ENCODE peak calls at places on chromosomes 5 and 9, in four cellular contexts. One of them, this sample, is unnamed.

GRCh38 chr9:113876806-113877236 is 712 bp downstream of the ZNF618 start:
- DNase-seq in SW480: peak
- DNase-seq in stimulated activated CD4-positive, alpha-beta T cell treated with anti-CD3 and anti-CD28 coated beads, Interleukin-4, amount 100 ng/mL, for 1 hour: no peak
- DNase-seq in adipocyte: peak
- DNase-seq in this sample: no peak

GRCh38 chr9:26228273-26228672 is 550.0 kb upstream of the TUSC1 start:
- DNase-seq in adipocyte: no peak
- DNase-seq in SW480: no peak
- DNase-seq in stimulated activated CD4-positive, alpha-beta T cell treated with anti-CD3 and anti-CD28 coated beads, Interleukin-4, amount 100 ng/mL, for 1 hour: no peak
- DNase-seq in this sample: no peak

GRCh38 chr5:95908799-95909198 is 52.9 kb downstream of the ELL2 start:
- DNase-seq in SW480: no peak
- DNase-seq in adipocyte: no peak
- DNase-seq in stimulated activated CD4-positive, alpha-beta T cell treated with anti-CD3 and anti-CD28 coated beads, Interleukin-4, amount 100 ng/mL, for 1 hour: no peak
- DNase-seq in this sample: peak

GRCh38 chr9:93304574-93305496 is 120.9 kb downstream of the WNK2 start:
- DNase-seq in adipocyte: peak
- DNase-seq in stimulated activated CD4-positive, alpha-beta T cell treated with anti-CD3 and anti-CD28 coated beads, Interleukin-4, amount 100 ng/mL, for 1 hour: no peak
- DNase-seq in SW480: peak
- DNase-seq in this sample: peak

GRCh38 chr9:110126986-110127864 is 80.7 kb downstream of the C9orf152 start:
- DNase-seq in adipocyte: no peak
- DNase-seq in SW480: no peak
- DNase-seq in stimulated activated CD4-positive, alpha-beta T cell treated with anti-CD3 and anti-CD28 coated beads, Interleukin-4, amount 100 ng/mL, for 1 hour: no peak
- DNase-seq in this sample: peak

GRCh38 chr5:171127314-171127713 is 181.7 kb upstream of the TLX3 start:
- DNase-seq in SW480: no peak
- DNase-seq in adipocyte: peak
- DNase-seq in stimulated activated CD4-positive, alpha-beta T cell treated with anti-CD3 and anti-CD28 coated beads, Interleukin-4, amount 100 ng/mL, for 1 hour: no peak
- DNase-seq in this sample: no peak

GRCh38 chr9:135032868-135033460 is 54.5 kb upstream of the OLFM1 start:
- DNase-seq in adipocyte: no peak
- DNase-seq in stimulated activated CD4-positive, alpha-beta T cell treated with anti-CD3 and anti-CD28 coated beads, Interleukin-4, amount 100 ng/mL, for 1 hour: no peak
- DNase-seq in SW480: no peak
- DNase-seq in this sample: no peak

GRCh38 chr9:26524225-26524624 is 368.4 kb downstream of the CAAP1 start:
- DNase-seq in SW480: no peak
- DNase-seq in adipocyte: no peak
- DNase-seq in stimulated activated CD4-positive, alpha-beta T cell treated with anti-CD3 and anti-CD28 coated beads, Interleukin-4, amount 100 ng/mL, for 1 hour: no peak
- DNase-seq in this sample: no peak

GRCh38 chr5:176447538-176447981 is 625 bp upstream of the FAF2 start:
- DNase-seq in SW480: no peak
- DNase-seq in adipocyte: no peak
- DNase-seq in stimulated activated CD4-positive, alpha-beta T cell treated with anti-CD3 and anti-CD28 coated beads, Interleukin-4, amount 100 ng/mL, for 1 hour: no peak
- DNase-seq in this sample: no peak

GRCh38 chr5:98839469-98840383 is 66.3 kb downstream of the RGMB start:
- DNase-seq in SW480: no peak
- DNase-seq in adipocyte: no peak
- DNase-seq in stimulated activated CD4-positive, alpha-beta T cell treated with anti-CD3 and anti-CD28 coated beads, Interleukin-4, amount 100 ng/mL, for 1 hour: no peak
- DNase-seq in this sample: peak

GRCh38 chr5:146409081-146409671 is 38.0 kb upstream of the TCERG1 start:
- DNase-seq in adipocyte: peak
- DNase-seq in stimulated activated CD4-positive, alpha-beta T cell treated with anti-CD3 and anti-CD28 coated beads, Interleukin-4, amount 100 ng/mL, for 1 hour: no peak
- DNase-seq in SW480: peak
- DNase-seq in this sample: no peak

GRCh38 chr5:79526493-79526892 is 12.6 kb upstream of the HOMER1 start:
- DNase-seq in adipocyte: no peak
- DNase-seq in SW480: no peak
- DNase-seq in stimulated activated CD4-positive, alpha-beta T cell treated with anti-CD3 and anti-CD28 coated beads, Interleukin-4, amount 100 ng/mL, for 1 hour: no peak
- DNase-seq in this sample: no peak

GRCh38 chr9:135864447-135865049 is 42.8 kb downstream of the CAMSAP1 start:
- DNase-seq in adipocyte: peak
- DNase-seq in SW480: peak
- DNase-seq in stimulated activated CD4-positive, alpha-beta T cell treated with anti-CD3 and anti-CD28 coated beads, Interleukin-4, amount 100 ng/mL, for 1 hour: peak
- DNase-seq in this sample: peak

GRCh38 chr5:9692576-9692975 is 62.4 kb upstream of the TAS2R1 start:
- DNase-seq in SW480: no peak
- DNase-seq in adipocyte: no peak
- DNase-seq in stimulated activated CD4-positive, alpha-beta T cell treated with anti-CD3 and anti-CD28 coated beads, Interleukin-4, amount 100 ng/mL, for 1 hour: no peak
- DNase-seq in this sample: no peak

GRCh38 chr5:5891350-5891749 is 468.9 kb downstream of the ICE1 start:
- DNase-seq in adipocyte: peak
- DNase-seq in stimulated activated CD4-positive, alpha-beta T cell treated with anti-CD3 and anti-CD28 coated beads, Interleukin-4, amount 100 ng/mL, for 1 hour: no peak
- DNase-seq in SW480: peak
- DNase-seq in this sample: no peak

GRCh38 chr5:4098226-4098625 is 502.6 kb downstream of the IRX1 start:
- DNase-seq in SW480: no peak
- DNase-seq in stimulated activated CD4-positive, alpha-beta T cell treated with anti-CD3 and anti-CD28 coated beads, Interleukin-4, amount 100 ng/mL, for 1 hour: no peak
- DNase-seq in adipocyte: no peak
- DNase-seq in this sample: no peak

GRCh38 chr5:106957336-106957735 is 713.4 kb downstream of the EFNA5 start:
- DNase-seq in stimulated activated CD4-positive, alpha-beta T cell treated with anti-CD3 and anti-CD28 coated beads, Interleukin-4, amount 100 ng/mL, for 1 hour: no peak
- DNase-seq in SW480: no peak
- DNase-seq in adipocyte: no peak
- DNase-seq in this sample: no peak

GRCh38 chr9:78130004-78130403 is 98.4 kb upstream of the GNAQ start:
- DNase-seq in SW480: peak
- DNase-seq in stimulated activated CD4-positive, alpha-beta T cell treated with anti-CD3 and anti-CD28 coated beads, Interleukin-4, amount 100 ng/mL, for 1 hour: no peak
- DNase-seq in adipocyte: no peak
- DNase-seq in this sample: no peak

GRCh38 chr9:656918-657583 is 184.4 kb upstream of the DMRT1 start:
- DNase-seq in stimulated activated CD4-positive, alpha-beta T cell treated with anti-CD3 and anti-CD28 coated beads, Interleukin-4, amount 100 ng/mL, for 1 hour: no peak
- DNase-seq in SW480: no peak
- DNase-seq in adipocyte: no peak
- DNase-seq in this sample: no peak

GRCh38 chr5:137688248-137688840 is 47.5 kb downstream of the KLHL3 start:
- DNase-seq in adipocyte: no peak
- DNase-seq in SW480: no peak
- DNase-seq in stimulated activated CD4-positive, alpha-beta T cell treated with anti-CD3 and anti-CD28 coated beads, Interleukin-4, amount 100 ng/mL, for 1 hour: no peak
- DNase-seq in this sample: no peak